ENCODE peak calls at places on chromosome 11, in nine cellular contexts. X is cardiac muscle cell, A is heart right ventricle, K is tibial nerve, V is neuronal stem cell, Y is GM12878, T is heart left ventricle, L is A549, P is PC-9. I is an unnamed sample. For H3K9me3, the result is how much of the 10 kb centered on the place peaks cover.

GRCh38 chr11:76161261-76161961 is 44.9 kb downstream of the WNT11 start:
- DNase-seq in T (peak), X (peak), V (no peak), L (no peak), P (no peak), K (no peak), Y (no peak), A (peak), I (no peak)

GRCh38 chr11:68904458-68904847 is 762 bp downstream of the IGHMBP2 start:
- DNase-seq in A (no peak), X (no peak), Y (no peak), P (no peak), T (peak), K (no peak), V (peak), L (peak), I (no peak)

GRCh38 chr11:65366340-65366773 is 11.8 kb downstream of the TIGD3 start:
- DNase-seq in T (no peak), L (peak), X (peak), K (no peak), A (peak), P (peak), V (peak), Y (no peak), I (no peak)

GRCh38 chr11:24324211-24324610 is 172.6 kb upstream of the LUZP2 start:
- DNase-seq in L (no peak), P (no peak), Y (no peak), X (no peak), A (no peak), K (no peak), T (no peak), V (no peak), I (no peak)

GRCh38 chr11:36122715-36123114 is 166.5 kb downstream of the COMMD9 start:
- DNase-seq in A (no peak), P (no peak), T (no peak), K (no peak), X (no peak), L (no peak), Y (no peak), V (no peak), I (no peak)

GRCh38 chr11:128626913-128627665 is 39.7 kb upstream of the ETS1 start:
- DNase-seq in P (no peak), K (no peak), A (peak), V (no peak), X (no peak), L (no peak), Y (no peak), T (no peak), I (no peak)

GRCh38 chr11:11528986-11529385 is 92.8 kb downstream of the GALNT18 start:
- DNase-seq in T (no peak), V (no peak), Y (no peak), P (no peak), A (no peak), L (no peak), K (no peak), X (no peak), I (no peak)

GRCh38 chr11:15893080-15893492 is 463.3 kb downstream of the SOX6 start:
- DNase-seq in L (no peak), V (no peak), X (no peak), K (no peak), T (no peak), P (peak), A (no peak), Y (no peak), I (no peak)

GRCh38 chr11:72174299-72175070 is 17.5 kb upstream of the FOLR1 start:
- DNase-seq in P (no peak), X (no peak), A (no peak), T (no peak), K (no peak), V (no peak), Y (no peak), L (no peak), I (no peak)

GRCh38 chr11:1628506-1629325 is 859 bp upstream of the KRTAP5-5 start:
- DNase-seq in P (no peak), T (peak), A (peak), V (peak), X (peak), Y (no peak), K (peak), L (peak), I (no peak)

GRCh38 chr11:64582885-64583284 is 8.1 kb upstream of the SLC22A12 start:
- DNase-seq in X (no peak), A (no peak), T (no peak), Y (no peak), V (no peak), K (no peak), P (no peak), L (no peak), I (no peak)

GRCh38 chr11:39651857-39652461 is 1807.5 kb downstream of the LRRC4C start:
- DNase-seq in V (no peak), L (no peak), Y (no peak), A (no peak), P (no peak), X (no peak), T (no peak), K (no peak), I (no peak)

GRCh38 chr11:59283825-59284772 is 71.4 kb upstream of the MPEG1 start:
- DNase-seq in L (peak), T (no peak), K (peak), Y (peak), V (peak), X (peak), P (peak), A (peak), I (no peak)

GRCh38 chr11:66846671-66847091 is 3.4 kb downstream of the RCE1 start:
- DNase-seq in A (no peak), Y (no peak), T (no peak), X (no peak), V (no peak), P (peak), K (no peak), L (no peak), I (no peak)

GRCh38 chr11:101862410-101863233 is 52.2 kb upstream of the CEP126 start:
- DNase-seq in L (peak), V (peak), P (peak), K (no peak), T (no peak), X (peak), A (no peak), Y (no peak), I (no peak)

GRCh38 chr11:1116666-1117390 is 40.9 kb upstream of the MUC5AC start:
- DNase-seq in V (no peak), L (no peak), A (no peak), K (no peak), X (no peak), Y (no peak), T (no peak), P (no peak), I (no peak)

GRCh38 chr11:3021125-3021524 is 29.0 kb upstream of the NAP1L4 start:
- DNase-seq in T (no peak), A (no peak), P (peak), Y (no peak), X (peak), K (no peak), V (peak), L (peak), I (no peak)

GRCh38 chr11:7672960-7673723 is at the start of gene CYB5R2:
- DNase-seq in K (peak), V (peak), A (peak), L (peak), T (peak), X (peak), Y (no peak), P (no peak), I (peak)

GRCh38 chr11:99571094-99571493 is 550.3 kb downstream of the CNTN5 start:
- DNase-seq in K (no peak), L (no peak), P (no peak), V (no peak), X (no peak), Y (no peak), A (no peak), T (no peak), I (no peak)

GRCh38 chr11:121091492-121092179 is 9.4 kb upstream of the TECTA start:
- DNase-seq in L (no peak), Y (no peak), P (no peak), K (no peak), T (no peak), X (no peak), V (no peak), A (no peak), I (no peak)

GRCh38 chr11:78451371-78452150 is 33.9 kb upstream of the GAB2 start:
- DNase-seq in L (no peak), V (no peak), T (no peak), X (no peak), P (no peak), Y (no peak), K (no peak), A (no peak), I (no peak)

GRCh38 chr11:65558785-65559509 is 788 bp upstream of the LTBP3 start:
- DNase-seq in A (peak), K (no peak), L (peak), Y (no peak), V (no peak), T (peak), X (no peak), P (no peak), I (peak)

GRCh38 chr11:94791216-94791889 is 23.2 kb downstream of the AMOTL1 start:
- DNase-seq in X (no peak), Y (no peak), P (no peak), L (no peak), A (no peak), K (no peak), T (no peak), V (no peak), I (no peak)

GRCh38 chr11:19632435-19632834 is 80.2 kb upstream of the NAV2 start:
- DNase-seq in P (no peak), Y (no peak), L (no peak), X (no peak), T (no peak), K (no peak), V (no peak), A (no peak), I (no peak)

GRCh38 chr11:84909740-84910139 is 717.4 kb downstream of the DLG2 start:
- DNase-seq in V (no peak), T (no peak), P (no peak), K (no peak), Y (no peak), L (no peak), X (no peak), A (no peak), I (no peak)

DNA sequence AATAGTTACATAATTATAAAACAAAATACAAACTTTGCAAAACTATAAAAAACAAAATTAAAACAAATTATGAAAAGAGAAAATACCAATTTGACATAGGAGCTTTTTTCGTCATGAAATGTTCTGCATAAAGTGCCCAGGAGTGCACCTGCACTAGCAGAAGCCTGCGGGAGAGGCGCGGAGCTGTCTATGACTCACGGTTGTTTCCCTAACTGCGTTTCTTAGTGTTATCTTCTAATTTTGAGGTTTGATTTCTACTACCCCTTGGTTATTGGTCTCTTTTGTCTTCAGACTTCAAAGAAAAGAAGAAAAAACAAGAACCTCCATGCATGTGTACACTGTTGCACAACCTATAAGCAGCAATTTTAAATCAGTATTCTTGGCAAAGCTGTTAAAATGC is 740.9 kb upstream of the LRRC4C start:
- DNase-seq in L (no peak), Y (no peak), T (no peak), V (no peak), K (no peak), P (no peak), A (no peak), X (no peak), I (no peak)
- H3K9me3 ChIP-seq in L (under half), Y (under half), T (under half), V (under half), K (under half), P (under half), A (under half), X (under half), I (under half)

GRCh38 chr11:126394036-126394435 is 38.5 kb downstream of the ST3GAL4 start:
- DNase-seq in A (no peak), K (no peak), Y (no peak), P (no peak), T (no peak), V (no peak), L (no peak), X (no peak), I (no peak)

GRCh38 chr11:126392638-126393023 is 37.1 kb downstream of the ST3GAL4 start:
- DNase-seq in K (no peak), Y (no peak), X (no peak), P (no peak), L (no peak), A (no peak), T (no peak), V (no peak), I (no peak)

GRCh38 chr11:126391970-126392637 is 36.6 kb downstream of the ST3GAL4 start:
- DNase-seq in Y (peak), T (no peak), A (peak), K (no peak), L (peak), P (no peak), V (no peak), X (peak), I (no peak)

GRCh38 chr11:126391286-126391954 is 35.9 kb downstream of the ST3GAL4 start:
- DNase-seq in Y (no peak), T (no peak), K (no peak), V (no peak), X (no peak), A (no peak), P (no peak), L (no peak), I (no peak)

DNA sequence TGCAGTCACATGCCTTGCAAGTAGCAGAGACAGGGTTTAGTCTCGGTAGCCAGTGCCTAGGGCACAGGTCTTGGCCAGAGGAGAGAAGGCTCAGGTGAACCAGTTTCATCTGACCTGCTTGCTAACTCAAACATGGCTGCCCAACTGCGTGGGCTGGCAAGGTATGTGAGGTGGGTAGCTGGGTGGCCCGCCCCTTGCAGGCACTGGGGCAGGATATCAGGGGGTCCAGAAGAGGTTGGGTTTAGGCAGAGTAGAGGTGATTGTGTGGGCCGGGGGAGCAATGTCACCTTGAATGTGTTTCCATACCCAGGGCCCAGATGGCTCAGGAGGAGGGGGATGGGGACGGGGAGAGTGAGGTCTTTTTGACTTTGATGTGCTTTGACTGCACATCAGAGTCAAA is 37.7 kb downstream of the ST3GAL4 start:
- DNase-seq in P (no peak), K (no peak), A (no peak), L (no peak), X (no peak), T (no peak), V (no peak), Y (no peak), I (no peak)
- H3K27ac ChIP-seq in P (no peak), K (no peak), A (peak), L (no peak), X (no peak), T (peak), V (no peak), Y (no peak), I (no peak)

GRCh38 chr11:114066046-114066648 is 6.6 kb downstream of the ZBTB16 start:
- DNase-seq in T (no peak), Y (no peak), A (no peak), K (no peak), V (no peak), L (no peak), P (no peak), X (no peak), I (no peak)
- H3K9me3 ChIP-seq in T (under half), Y (under half), A (under half), K (under half), V (under half), L (under half), P (under half), X (under half), I (under half)

DNA sequence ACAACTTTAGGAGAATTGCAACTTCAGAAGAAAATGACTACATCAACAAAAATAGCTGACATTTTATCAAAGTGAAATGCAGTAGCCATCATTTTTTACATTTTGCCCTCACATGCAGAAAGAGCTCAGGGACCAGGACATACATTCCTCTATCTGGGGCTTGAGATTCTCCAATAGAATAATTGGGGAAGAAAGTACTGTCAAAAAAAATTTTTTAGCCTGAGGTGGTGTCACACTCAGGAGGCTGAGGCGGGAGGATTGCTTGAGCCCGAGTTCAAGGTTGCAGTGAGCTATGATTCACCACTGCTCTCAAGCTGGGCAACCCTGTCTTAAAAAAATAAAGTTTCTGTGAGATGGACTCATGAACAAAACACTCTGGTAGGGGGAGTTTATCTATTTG is 32.2 kb upstream of the DEPDC7 start:
- DNase-seq in P (no peak), X (no peak), L (no peak), Y (no peak), V (no peak), A (no peak), T (no peak), K (no peak), I (no peak)
- H3K27ac ChIP-seq in P (no peak), X (no peak), L (no peak), Y (no peak), V (no peak), A (no peak), T (no peak), K (no peak), I (no peak)

DNA sequence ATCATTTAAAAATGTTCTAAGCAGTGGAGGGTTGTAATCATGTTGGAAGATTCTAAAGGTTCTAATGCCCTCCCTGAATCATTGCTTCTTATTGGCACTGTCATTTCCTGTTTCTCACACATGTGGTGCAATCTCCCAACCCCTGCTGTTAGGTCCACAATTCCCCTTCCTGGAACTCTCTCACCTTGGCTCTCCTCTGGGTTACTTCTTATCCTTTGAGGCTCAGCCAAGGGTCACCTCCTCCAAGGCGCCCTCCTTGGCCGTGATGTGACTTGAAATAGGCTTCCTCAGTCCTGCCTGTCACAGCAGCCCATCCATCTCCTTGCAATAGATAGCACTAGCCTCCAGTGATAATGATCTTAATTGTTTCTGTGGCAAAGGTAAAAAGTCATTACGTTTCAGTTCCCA is 149.8 kb downstream of the TTC17 start:
- DNase-seq in L (peak), K (no peak), X (no peak), T (no peak), V (no peak), A (no peak), P (peak), Y (no peak), I (no peak)
- H3K9me3 ChIP-seq in L (under half), K (under half), X (under half), T (under half), V (under half), A (under half), P (under half), Y (under half), I (under half)

DNA sequence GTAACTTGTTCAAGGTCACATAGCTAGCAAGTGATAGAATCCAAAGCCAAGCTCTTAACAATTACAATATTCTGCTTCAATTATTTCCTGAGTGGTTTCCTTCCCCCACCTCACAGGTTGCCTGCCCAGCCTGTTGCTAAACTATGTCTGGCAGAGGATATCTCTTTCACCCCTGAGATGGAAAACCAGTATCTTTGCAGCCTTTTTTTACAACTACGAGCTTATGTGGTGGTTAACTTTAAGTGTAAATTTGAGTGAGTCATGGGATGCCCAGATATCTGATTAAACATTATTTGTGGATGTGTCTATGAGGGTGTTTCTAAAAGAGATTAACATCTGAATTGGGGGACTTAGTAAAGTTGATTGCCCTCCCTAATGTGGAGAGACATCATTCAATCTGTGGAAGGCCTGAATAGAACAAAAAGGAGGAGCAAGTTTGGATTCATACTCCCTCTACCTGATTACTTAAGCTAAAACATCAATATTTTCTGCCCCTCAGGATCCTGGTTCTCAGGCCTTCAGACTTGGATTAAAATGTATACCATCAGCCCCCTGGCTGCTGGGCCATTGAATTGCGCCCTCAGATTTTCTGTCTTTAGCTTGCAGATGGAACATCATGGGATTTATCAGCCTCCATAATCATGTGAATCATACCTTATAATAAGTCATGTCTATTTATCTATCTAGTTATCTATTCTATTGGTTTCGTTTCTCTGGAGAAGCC is 911.9 kb downstream of the METTL15 start:
- DNase-seq in P (no peak), Y (no peak), A (no peak), T (no peak), L (peak), V (no peak), X (peak), K (no peak), I (no peak)
- H3K27ac ChIP-seq in P (no peak), Y (no peak), A (no peak), T (no peak), L (peak), V (no peak), X (no peak), K (no peak), I (no peak)

GRCh38 chr11:22069844-22070243 is 123.0 kb upstream of the ANO5 start:
- DNase-seq in X (no peak), A (no peak), K (no peak), L (no peak), P (no peak), Y (no peak), V (no peak), T (no peak), I (no peak)

DNA sequence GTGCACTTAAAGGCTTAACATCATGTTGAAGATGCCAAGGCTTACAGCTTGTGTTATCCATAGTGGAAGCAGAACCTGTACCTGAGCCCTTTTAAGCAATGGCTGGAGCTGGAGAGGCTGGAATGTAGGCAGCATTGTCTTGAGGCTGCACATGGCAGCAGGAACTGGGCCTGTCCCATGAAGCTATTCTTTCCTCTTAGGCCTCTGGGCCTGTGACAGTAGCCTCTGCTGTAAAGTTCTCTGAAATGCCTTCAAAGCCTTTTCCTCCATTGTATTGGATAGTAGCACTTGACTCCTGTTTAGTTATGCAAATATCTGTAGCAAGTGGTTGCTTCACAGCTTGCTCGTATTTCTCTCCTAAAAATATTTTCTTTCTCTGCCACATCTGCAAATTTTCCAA is 127.4 kb upstream of the ANO5 start:
- DNase-seq in A (no peak), X (no peak), V (no peak), L (no peak), P (no peak), K (no peak), Y (no peak), T (no peak), I (no peak)
- H3K9me3 ChIP-seq in A (under half), X (under half), V (under half), L (under half), P (under half), K (under half), Y (under half), T (under half), I (under half)

I was measured in thoracic aorta.